ENCODE peak calls at places on chromosomes 6 and 20, in seven cellular contexts. M is mammary epithelial cell; F is sigmoid colon; B is lower lobe of right lung; W is stomach; D is CD4-positive, CD25-positive, alpha-beta regulatory T cell; C is H1. E is an unnamed sample. For H3K36me3, the result is how much of the 10 kb centered on the place peaks cover.

GRCh38 chr20:63557481-63557891 is 3.5 kb downstream of the FNDC11 start:
- DNase-seq in B (no peak), C (no peak), F (no peak), D (no peak), M (no peak), W (no peak), E (peak)

GRCh38 chr20:33673115-33673410 is 1.2 kb downstream of the NECAB3 start:
- DNase-seq in C (no peak), D (no peak), M (no peak), B (no peak), W (no peak), F (no peak), E (peak)

GRCh38 chr20:3927486-3928291 is 38.5 kb downstream of the PANK2 start:
- DNase-seq in B (peak), F (no peak), M (no peak), C (no peak), W (no peak), D (no peak), E (no peak)

GRCh38 chr20:60851826-60852704 is 400.0 kb upstream of the CDH4 start:
- DNase-seq in F (no peak), C (peak), W (no peak), B (no peak), D (no peak), M (no peak), E (no peak)

GRCh38 chr6:147648936-147649335 is 140.4 kb downstream of the SAMD5 start:
- DNase-seq in F (no peak), C (no peak), W (no peak), B (no peak), M (no peak), D (no peak), E (no peak)

GRCh38 chr6:5302995-5303622 is 41.8 kb downstream of the FARS2 start:
- DNase-seq in W (peak), D (peak), C (no peak), M (peak), B (peak), F (no peak), E (peak)

GRCh38 chr6:44265003-44265842 is at the start of gene NFKBIE:
- DNase-seq in F (peak), C (no peak), M (peak), D (peak), W (peak), B (peak), E (peak)

GRCh38 chr6:33313105-33313708 is 671 bp downstream of the TAPBP start:
- DNase-seq in B (peak), C (no peak), F (peak), D (no peak), W (peak), M (peak), E (no peak)

GRCh38 chr20:64173116-64173515 is 8.9 kb downstream of the MYT1 start:
- DNase-seq in C (no peak), W (no peak), B (peak), D (no peak), M (no peak), F (no peak), E (peak)

GRCh38 chr6:29653452-29654038 is 3.3 kb upstream of the MOG start:
- DNase-seq in C (no peak), M (peak), F (no peak), D (peak), W (peak), B (no peak), E (no peak)

GRCh38 chr6:36928547-36928918 is 26.0 kb upstream of the PI16 start:
- DNase-seq in B (no peak), M (no peak), W (no peak), F (no peak), D (no peak), C (no peak), E (no peak)

GRCh38 chr20:62066339-62066982 is 780 bp upstream of the TAF4 start:
- DNase-seq in C (peak), F (no peak), M (peak), B (peak), D (no peak), W (peak), E (peak)

GRCh38 chr20:5349448-5349847 is 32.7 kb upstream of the PROKR2 start:
- DNase-seq in W (no peak), C (no peak), F (no peak), D (no peak), M (peak), B (no peak), E (no peak)

GRCh38 chr6:134875367-134875766 is 74.5 kb downstream of the ALDH8A1 start:
- DNase-seq in W (no peak), F (no peak), D (no peak), M (peak), C (no peak), B (no peak), E (no peak)

GRCh38 chr6:150962436-150962835 is 96.9 kb downstream of the MTHFD1L start:
- DNase-seq in M (no peak), B (no peak), C (no peak), W (no peak), D (no peak), F (no peak), E (no peak)

GRCh38 chr6:139747154-139747553 is 372.7 kb upstream of the CITED2 start:
- DNase-seq in F (no peak), D (no peak), C (no peak), B (no peak), M (no peak), W (no peak), E (no peak)

GRCh38 chr6:48597951-48598350 is 487.0 kb upstream of the PTCHD4 start:
- DNase-seq in W (no peak), C (no peak), M (no peak), F (no peak), D (no peak), B (no peak), E (no peak)

GRCh38 chr20:53918949-53919361 is 151.4 kb downstream of the BCAS1 start:
- DNase-seq in B (no peak), F (no peak), C (peak), D (no peak), M (no peak), W (no peak), E (no peak)

GRCh38 chr6:52403627-52404026 is 16.5 kb upstream of the EFHC1 start:
- DNase-seq in C (no peak), M (peak), D (no peak), B (no peak), W (peak), F (no peak), E (no peak)

GRCh38 chr6:22320750-22321149 is 23.9 kb upstream of the PRL start:
- DNase-seq in C (no peak), B (no peak), F (no peak), M (peak), D (no peak), W (no peak), E (no peak)

GRCh38 chr6:11271637-11272036 is 39.2 kb upstream of the NEDD9 start:
- DNase-seq in C (no peak), B (no peak), W (no peak), F (no peak), M (no peak), D (no peak), E (no peak)

GRCh38 chr6:28983838-28984237 is 21.3 kb downstream of the ZNF311 start:
- DNase-seq in W (no peak), B (no peak), M (no peak), F (no peak), C (no peak), D (no peak), E (no peak)

GRCh38 chr6:140915001-140915950 is 1217.4 kb upstream of the GJE1 start:
- DNase-seq in C (no peak), F (no peak), D (no peak), M (no peak), W (no peak), B (no peak), E (no peak)

GRCh38 chr6:16056263-16056870 is 72.5 kb upstream of the MYLIP start:
- DNase-seq in B (no peak), D (no peak), W (no peak), C (no peak), M (peak), F (no peak), E (no peak)

GRCh38 chr20:63782051-63782471 is 42.5 kb downstream of the SLC2A4RG start:
- DNase-seq in W (no peak), F (no peak), M (no peak), C (no peak), D (peak), B (no peak), E (peak)

GRCh38 chr6:134138226-134138975 is 86.0 kb upstream of the SLC2A12 start:
- DNase-seq in D (no peak), B (no peak), C (no peak), M (no peak), W (no peak), F (no peak), E (no peak)

GRCh38 chr20:13775867-13776266 is 8.9 kb downstream of the ESF1 start:
- DNase-seq in D (no peak), M (no peak), C (no peak), B (no peak), W (no peak), F (no peak), E (no peak)

GRCh38 chr20:13778827-13779226 is 5.9 kb downstream of the ESF1 start:
- DNase-seq in B (no peak), C (no peak), D (no peak), F (no peak), M (no peak), W (no peak), E (no peak)

GRCh38 chr20:13771853-13772453 is 12.8 kb downstream of the ESF1 start:
- DNase-seq in F (no peak), B (no peak), D (no peak), C (no peak), W (no peak), M (no peak), E (no peak)

GRCh38 chr20:13772529-13772928 is 12.2 kb downstream of the ESF1 start:
- DNase-seq in F (no peak), W (no peak), D (no peak), M (no peak), B (no peak), C (no peak), E (no peak)

GRCh38 chr20:13777171-13777601 is 7.5 kb downstream of the ESF1 start:
- DNase-seq in B (no peak), F (no peak), C (no peak), D (no peak), M (peak), W (no peak), E (no peak)
- H3K36me3 ChIP-seq in B (half or more), F (under half), C (half or more), D (under half), M (under half), W (under half), E (half or more)

GRCh38 chr6:31836036-31836675 is 8.6 kb downstream of the HSPA1B start:
- DNase-seq in B (no peak), C (no peak), F (no peak), D (no peak), M (no peak), W (no peak), E (no peak)
- H3K36me3 ChIP-seq in B (under half), C (half or more), F (under half), D (under half), M (under half), W (under half), E (half or more)

GRCh38 chr6:157483770-157484169 is 102.8 kb downstream of the ZDHHC14 start:
- DNase-seq in C (no peak), M (no peak), B (no peak), F (no peak), D (no peak), W (no peak), E (no peak)
- H3K36me3 ChIP-seq in C (under half), M (under half), B (under half), F (under half), D (under half), W (under half), E (under half)

GRCh38 chr6:167577891-167578361 is 248.8 kb upstream of the AFDN start:
- DNase-seq in M (no peak), C (no peak), W (no peak), D (no peak), B (no peak), F (peak), E (no peak)

GRCh38 chr6:167579786-167580370 is 246.8 kb upstream of the AFDN start:
- DNase-seq in C (no peak), D (no peak), F (no peak), M (no peak), W (no peak), B (no peak), E (no peak)

GRCh38 chr6:167578371-167578901 is 248.3 kb upstream of the AFDN start:
- DNase-seq in C (no peak), B (no peak), F (peak), W (no peak), D (no peak), M (no peak), E (no peak)

GRCh38 chr6:167581637-167582036 is 245.1 kb upstream of the AFDN start:
- DNase-seq in D (no peak), C (no peak), W (no peak), B (no peak), M (no peak), F (peak), E (no peak)

DNA sequence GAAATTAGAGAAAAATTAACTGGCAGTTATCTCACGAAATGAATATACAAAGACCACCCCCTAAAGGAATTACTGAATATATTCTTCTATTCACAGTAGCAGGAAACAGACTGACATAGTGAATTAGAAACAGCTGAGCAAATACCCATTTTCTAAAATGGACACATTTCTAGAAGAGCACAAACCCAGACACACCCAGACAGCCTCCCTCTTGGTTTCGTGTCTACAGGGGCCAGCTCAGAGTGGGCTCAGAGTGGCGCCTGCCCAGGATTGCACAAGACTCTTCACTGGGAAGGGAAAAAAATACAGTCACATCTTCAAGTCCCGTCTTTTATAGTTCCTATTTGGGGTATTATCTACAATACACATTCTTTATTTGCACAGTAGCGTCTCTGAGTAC is 246.2 kb upstream of the AFDN start:
- DNase-seq in C (no peak), D (no peak), F (no peak), B (no peak), W (no peak), M (no peak), E (no peak)
- H3K36me3 ChIP-seq in C (under half), D (under half), F (under half), B (under half), W (under half), M (under half), E (under half)

GRCh38 chr6:3144571-3144970 is 12.8 kb downstream of the TUBB2A start:
- DNase-seq in M (no peak), F (peak), D (no peak), W (no peak), B (no peak), C (no peak), E (no peak)
- H3K36me3 ChIP-seq in M (under half), F (under half), D (under half), W (under half), B (under half), C (under half), E (under half)

DNA sequence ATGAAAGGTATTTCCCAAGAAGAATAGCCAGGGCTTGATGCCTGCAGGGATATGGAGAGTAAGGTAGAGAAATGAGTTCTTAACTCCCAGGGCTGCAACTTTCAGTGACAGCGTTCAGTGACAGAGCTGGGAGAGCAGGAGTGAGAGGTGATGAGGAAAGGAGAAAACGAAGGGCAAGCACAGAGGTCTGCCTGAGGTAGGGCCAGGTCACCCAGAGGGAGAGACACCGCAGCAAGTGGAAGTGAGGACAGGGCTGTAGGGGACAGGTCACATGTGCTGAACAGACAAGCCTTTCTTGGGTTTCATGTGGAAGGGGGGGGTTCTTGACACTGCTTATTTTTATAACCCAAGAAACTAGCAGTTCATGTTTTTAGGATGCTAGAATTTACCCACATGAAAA is 72.5 kb downstream of the PREP start:
- DNase-seq in D (no peak), C (no peak), W (no peak), B (no peak), M (no peak), F (no peak), E (no peak)
- H3K36me3 ChIP-seq in D (half or more), C (under half), W (under half), B (half or more), M (under half), F (under half), E (half or more)

GRCh38 chr20:45843506-45843905 is 9.9 kb downstream of the SNX21 start:
- DNase-seq in F (no peak), D (no peak), C (no peak), W (no peak), B (no peak), M (no peak), E (no peak)
- H3K36me3 ChIP-seq in F (under half), D (half or more), C (under half), W (half or more), B (half or more), M (under half), E (half or more)

E was measured in RWPE2.